ENCODE peak calls at places on chromosomes 3 and 15, in ten cellular contexts. P is left ventricle myocardium inferior, R is prostate gland, G is A673, S is tibial artery, A is upper lobe of left lung, T is Peyer's patch, Q is A549, E is ovary, N is foreskin keratinocyte. B is an unnamed sample.

GRCh38 chr3:20023663-20024417 is 11.8 kb upstream of the PP2D1 start:
- DNase-seq in R (peak; percentile 77), S (no peak), P (peak; percentile 34), Q (no peak), N (peak; percentile 22), A (peak; percentile 53), T (no peak), E (peak; percentile 21), G (no peak), B (peak; percentile 67)

GRCh38 chr3:101809178-101810022 is 30.4 kb downstream of the NXPE3 start:
- DNase-seq in R (peak; percentile 29), Q (peak; percentile 57), N (peak; percentile 12), P (no peak), S (no peak), T (peak; percentile 61), A (no peak), G (peak; percentile 72), E (no peak), B (no peak)

GRCh38 chr3:133821767-133822638 is 16.4 kb downstream of the SRPRB start:
- DNase-seq in E (no peak), A (peak; percentile 42), N (peak; percentile 42), G (no peak), T (peak; percentile 76), P (peak; percentile 78), Q (no peak), S (peak; percentile 71), R (no peak), B (peak; percentile 88)

GRCh38 chr3:114299421-114299820 is 5.6 kb downstream of the TIGIT start:
- DNase-seq in R (no peak), P (no peak), Q (peak; percentile 58), E (no peak), G (peak; percentile 84), A (no peak), T (no peak), N (no peak), S (no peak), B (no peak)

GRCh38 chr3:89617706-89618105 is 510.3 kb downstream of the EPHA3 start:
- DNase-seq in E (no peak), T (no peak), S (no peak), A (no peak), R (no peak), P (no peak), G (peak; percentile 42), N (peak; percentile 52), Q (no peak), B (no peak)

GRCh38 chr3:31918179-31919165 is 62.6 kb downstream of the OSBPL10 start:
- DNase-seq in G (no peak), N (no peak), Q (no peak), S (no peak), R (no peak), E (no peak), A (no peak), T (no peak), P (no peak), B (no peak)

GRCh38 chr3:58679451-58679850 is 12.9 kb upstream of the FAM3D start:
- DNase-seq in Q (no peak), R (no peak), T (no peak), E (no peak), N (no peak), A (no peak), P (no peak), S (no peak), G (no peak), B (no peak)

GRCh38 chr3:120524171-120524923 is 71.8 kb upstream of the NDUFB4 start:
- DNase-seq in R (no peak), S (no peak), P (no peak), E (no peak), A (no peak), N (peak; percentile 56), T (no peak), Q (no peak), G (no peak), B (no peak)

GRCh38 chr3:65042675-65043074 is 354.9 kb upstream of the ADAMTS9 start:
- DNase-seq in Q (no peak), A (no peak), P (no peak), S (no peak), N (no peak), E (no peak), R (no peak), T (no peak), G (no peak), B (no peak)

GRCh38 chr15:74428970-74429783 is 4.6 kb downstream of the SEMA7A start:
- DNase-seq in T (peak; percentile 66), N (no peak), R (no peak), A (no peak), Q (no peak), S (no peak), P (no peak), E (no peak), G (no peak), B (no peak)

DNA sequence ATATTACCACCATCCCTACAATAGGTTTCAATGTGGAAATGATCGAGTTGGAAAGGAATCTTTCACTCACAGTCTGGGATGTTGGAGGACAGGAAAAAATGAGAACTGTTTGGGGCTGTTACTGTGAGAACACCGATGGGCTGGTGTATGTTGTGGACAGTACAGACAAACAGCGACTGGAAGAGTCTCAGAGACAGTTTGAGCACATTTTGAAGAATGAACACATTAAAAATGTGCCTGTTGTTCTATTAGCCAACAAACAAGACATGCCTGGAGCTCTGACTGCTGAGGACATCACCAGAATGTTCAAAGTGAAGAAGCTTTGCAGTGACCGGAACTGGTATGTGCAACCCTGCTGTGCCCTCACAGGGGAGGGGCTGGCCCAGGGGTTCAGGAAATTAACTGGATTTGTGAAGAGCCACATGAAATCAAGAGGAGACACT is 520 bp downstream of the ARL14 start:
- DNase-seq in A (no peak), S (no peak), N (peak; percentile 52), P (no peak), R (no peak), Q (peak; percentile 40), G (peak; percentile 15), E (no peak), T (no peak), B (no peak)
- H3K27ac ChIP-seq in A (no peak overlapping the region), S (no peak overlapping the region), N (peak overlapping the region; percentile 78), P (no peak overlapping the region), R (no peak overlapping the region), Q (peak overlapping the region; percentile 75), G (no peak overlapping the region), E (no peak overlapping the region), T (peak overlapping the region; percentile 66), B (peak overlapping the region; percentile 75)

GRCh38 chr3:187986514-187986934 is 167.4 kb upstream of the LPP start:
- DNase-seq in R (no peak), Q (peak; percentile 70), A (peak; percentile 40), E (no peak), S (no peak), N (peak; percentile 93), T (no peak), G (no peak), P (no peak), B (no peak)

GRCh38 chr3:187982149-187982548 is 171.8 kb upstream of the LPP start:
- DNase-seq in Q (no peak), P (no peak), S (no peak), A (no peak), E (no peak), N (no peak), G (no peak), T (no peak), R (no peak), B (no peak)

GRCh38 chr3:187985636-187986035 is 168.3 kb upstream of the LPP start:
- DNase-seq in N (peak; percentile 54), Q (no peak), T (no peak), G (no peak), R (no peak), A (no peak), E (no peak), S (no peak), P (no peak), B (no peak)

GRCh38 chr3:187987162-187987561 is 166.8 kb upstream of the LPP start:
- DNase-seq in N (no peak), Q (no peak), P (no peak), A (no peak), T (no peak), R (no peak), G (no peak), E (no peak), S (no peak), B (no peak)

DNA sequence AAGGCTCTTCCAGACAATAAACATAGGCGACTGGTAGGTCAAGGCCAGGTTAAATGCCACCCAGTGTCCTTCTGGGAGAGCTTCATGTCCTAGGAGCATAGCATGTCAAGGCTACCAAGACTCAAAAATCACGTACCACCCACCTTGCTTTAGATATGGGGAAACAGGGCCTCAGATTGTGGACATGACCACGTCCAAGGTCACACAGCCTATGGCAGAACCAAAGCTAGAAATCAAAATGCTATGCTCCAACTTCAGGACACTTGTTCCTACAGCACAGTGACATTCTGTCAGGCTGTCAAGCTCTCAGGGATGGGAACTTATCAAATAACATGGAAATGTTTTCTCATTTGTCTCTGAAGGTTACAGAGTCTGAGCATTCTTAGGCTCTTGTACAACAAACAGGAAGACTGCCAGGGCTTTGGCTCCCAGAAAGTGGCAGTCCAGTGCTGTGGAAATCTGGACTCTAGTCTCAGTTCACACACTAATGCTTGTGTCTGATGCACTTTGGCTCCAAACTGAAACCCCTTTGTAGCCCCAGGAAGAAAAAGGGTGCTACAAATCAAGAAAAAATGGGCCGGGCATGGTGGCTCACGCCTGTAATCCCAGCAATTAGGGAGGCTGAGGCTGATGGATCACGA is 170.4 kb upstream of the LPP start:
- DNase-seq in G (no peak), E (peak; percentile 23), A (no peak), T (no peak), R (no peak), P (peak; percentile 21), S (no peak), N (no peak), Q (no peak), B (no peak)
- H3K4me1 ChIP-seq in G (no peaks in the 10 kb centered on the region), E (peaks cover 2% of the 10 kb centered on the region), A (peaks cover 10% of the 10 kb centered on the region), T (peaks cover 4% of the 10 kb centered on the region), R (no peaks in the 10 kb centered on the region), P (peaks cover 44% of the 10 kb centered on the region), S (no peaks in the 10 kb centered on the region), N (peaks cover 15% of the 10 kb centered on the region), Q (peaks cover 19% of the 10 kb centered on the region), B (no peaks in the 10 kb centered on the region)

GRCh38 chr3:184234224-184234623 is 4.8 kb downstream of the VWA5B2 start:
- DNase-seq in T (no peak), R (peak; percentile 44), E (peak; percentile 62), S (no peak), G (no peak), Q (peak; percentile 67), A (peak; percentile 84), P (no peak), N (peak; percentile 76), B (peak; percentile 65)
- TF ChIP-seq CTCF in T (no peak), R (no peak), E (no peak), S (no peak), G (no peak), Q (no peak), A (peak; percentile 11), P (no peak), N (peak; percentile 51), B (no peak)

DNA sequence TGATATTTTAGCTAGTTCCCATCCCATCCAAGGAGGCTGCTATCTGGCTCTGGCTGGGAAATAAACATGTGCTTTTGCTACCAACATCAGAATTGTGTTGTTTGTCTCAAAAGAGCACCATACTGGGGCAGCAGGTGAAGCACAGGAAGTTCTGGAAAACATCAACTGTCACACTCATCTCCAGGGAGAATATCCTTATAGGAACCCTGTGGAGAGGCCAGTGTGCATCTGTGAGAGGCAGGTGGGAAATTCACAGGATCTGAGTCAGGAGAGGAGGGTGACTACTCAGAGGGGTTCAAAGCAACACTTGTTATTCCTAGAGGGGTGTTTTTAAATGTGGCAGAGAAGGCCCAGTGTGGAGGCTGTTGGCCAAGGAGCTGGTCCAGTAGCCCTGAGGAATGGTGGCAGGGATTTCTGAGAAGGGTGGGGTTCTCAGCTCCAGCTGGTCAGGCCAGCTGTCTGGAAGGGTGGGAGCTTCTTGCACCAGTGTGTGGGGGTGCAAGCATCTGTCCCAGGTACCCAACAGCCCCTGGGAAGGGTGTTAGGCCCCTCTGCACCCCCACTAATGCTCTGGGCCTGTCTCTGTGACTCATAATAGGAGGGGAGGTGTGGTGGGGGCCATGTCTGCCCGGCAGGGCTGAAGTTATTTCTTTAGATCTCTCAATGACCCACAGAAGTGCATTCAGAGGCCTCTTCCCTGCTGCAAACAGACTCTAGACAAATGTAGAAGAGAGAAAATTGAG is 28.7 kb downstream of the RPSA start:
- DNase-seq in E (no peak), N (no peak), R (no peak), S (no peak), P (no peak), G (peak; percentile 26), A (no peak), Q (no peak), T (no peak), B (no peak)
- H3K27ac ChIP-seq in E (no peak overlapping the region), N (peak overlapping the region; percentile 88), R (no peak overlapping the region), S (no peak overlapping the region), P (no peak overlapping the region), G (no peak overlapping the region), A (no peak overlapping the region), Q (no peak overlapping the region), T (no peak overlapping the region), B (no peak overlapping the region)

B was measured in stomach.